ENCODE peak calls at places on chromosome 6, in five cellular contexts. E, Z, C, D and O are unnamed samples.

GRCh38 chr6:131013495-131013894 is 49.5 kb downstream of the EPB41L2 start:
- DNase-seq in Z (no peak), E (no peak), C (no peak), D (peak), O (peak)

GRCh38 chr6:18585032-18585573 is 198.0 kb downstream of the RNF144B start:
- DNase-seq in C (no peak), Z (no peak), D (peak), E (no peak), O (peak)

GRCh38 chr6:84003140-84003539 is 30.4 kb upstream of the MRAP2 start:
- DNase-seq in C (no peak), D (no peak), E (no peak), Z (no peak), O (no peak)

GRCh38 chr6:24126586-24127192 is 674 bp downstream of the NRSN1 start:
- DNase-seq in D (peak), E (no peak), Z (peak), C (peak), O (no peak)

GRCh38 chr6:148358196-148358785 is 15.7 kb downstream of the SASH1 start:
- DNase-seq in D (no peak), Z (no peak), C (no peak), E (no peak), O (no peak)

GRCh38 chr6:170172825-170173231 is 118.0 kb downstream of the DLL1 start:
- DNase-seq in D (no peak), E (no peak), C (peak), Z (no peak), O (no peak)

GRCh38 chr6:166143011-166143410 is 24.6 kb downstream of the TBXT start:
- DNase-seq in C (no peak), D (no peak), E (no peak), Z (no peak), O (no peak)

GRCh38 chr6:137217801-137218472 is 1.2 kb downstream of the IFNGR1 start:
- DNase-seq in Z (no peak), D (no peak), C (no peak), E (no peak), O (no peak)

GRCh38 chr6:30007132-30007764 is 53.8 kb upstream of the POLR1H start:
- DNase-seq in D (no peak), C (peak), Z (peak), E (no peak), O (no peak)

GRCh38 chr6:42766163-42766670 is 15.6 kb upstream of the BICRAL start:
- DNase-seq in Z (no peak), C (no peak), D (no peak), E (no peak), O (peak)

GRCh38 chr6:154247119-154247814 is 109.3 kb downstream of the IPCEF1 start:
- DNase-seq in Z (no peak), C (no peak), D (no peak), E (no peak), O (no peak)

GRCh38 chr6:96545882-96546281 is 17.0 kb upstream of the FHL5 start:
- DNase-seq in Z (no peak), C (no peak), E (no peak), D (no peak), O (no peak)

GRCh38 chr6:81892911-81893310 is 140.4 kb upstream of the TENT5A start:
- DNase-seq in Z (no peak), E (no peak), D (no peak), C (no peak), O (no peak)

GRCh38 chr6:31687860-31688693 is 7.2 kb upstream of the LY6G5C start:
- DNase-seq in D (no peak), Z (no peak), E (no peak), C (peak), O (no peak)

GRCh38 chr6:45423111-45423900 is 45.6 kb upstream of the SUPT3H start:
- DNase-seq in E (peak), Z (peak), C (peak), D (no peak), O (no peak)